ENCODE peak calls at places on chromosome 7, in five cellular contexts. L is GM13976, C is lower lobe of right lung, U is brain microvascular endothelial cell, M is HFF-Myc. E is an unnamed sample.

GRCh38 chr7:26292768-26293560 is 1.3 kb downstream of the SNX10 start:
- DNase-seq in U (no peak), C (peak), M (no peak), L (no peak), E (no peak)

GRCh38 chr7:2893411-2893861 is 49.3 kb upstream of the GNA12 start:
- DNase-seq in C (no peak), U (no peak), L (peak), M (no peak), E (peak)

GRCh38 chr7:111842489-111842888 is 280.2 kb upstream of the IMMP2L start:
- DNase-seq in U (no peak), M (no peak), L (no peak), C (no peak), E (no peak)

GRCh38 chr7:67484244-67484751 is 487.7 kb downstream of the TYW1 start:
- DNase-seq in L (peak), C (no peak), M (peak), U (peak), E (peak)

GRCh38 chr7:101238226-101239182 is 902 bp upstream of the CLDN15 start:
- DNase-seq in M (no peak), L (no peak), U (no peak), C (no peak), E (no peak)

GRCh38 chr7:140165422-140165821 is 11.4 kb downstream of the KDM7A start:
- DNase-seq in U (peak), M (no peak), L (no peak), C (no peak), E (no peak)

GRCh38 chr7:16071246-16071857 is 350.0 kb downstream of the CRPPA start:
- DNase-seq in L (peak), U (peak), C (no peak), M (peak), E (peak)

GRCh38 chr7:151936207-151936606 is 20.0 kb upstream of the GALNTL5 start:
- DNase-seq in U (no peak), C (no peak), M (no peak), L (peak), E (peak)

GRCh38 chr7:44636041-44636580 is 29.7 kb downstream of the OGDH start:
- DNase-seq in C (no peak), U (no peak), M (no peak), L (no peak), E (no peak)

GRCh38 chr7:120725376-120726039 is 132.4 kb downstream of the TSPAN12 start:
- DNase-seq in C (no peak), L (peak), U (peak), M (peak), E (peak)

GRCh38 chr7:43954524-43955228 is 28.4 kb downstream of the UBE2D4 start:
- DNase-seq in C (no peak), U (peak), M (peak), L (peak), E (peak)

GRCh38 chr7:49513939-49514338 is 259.5 kb upstream of the VWC2 start:
- DNase-seq in U (no peak), M (no peak), C (no peak), L (no peak), E (no peak)

GRCh38 chr7:99531354-99531765 is 20.6 kb downstream of the FAM200A start:
- DNase-seq in C (no peak), M (no peak), L (no peak), U (no peak), E (no peak)

GRCh38 chr7:99521399-99521798 is 16.9 kb downstream of the ZKSCAN5 start:
- DNase-seq in C (no peak), M (no peak), L (no peak), U (no peak), E (no peak)

DNA sequence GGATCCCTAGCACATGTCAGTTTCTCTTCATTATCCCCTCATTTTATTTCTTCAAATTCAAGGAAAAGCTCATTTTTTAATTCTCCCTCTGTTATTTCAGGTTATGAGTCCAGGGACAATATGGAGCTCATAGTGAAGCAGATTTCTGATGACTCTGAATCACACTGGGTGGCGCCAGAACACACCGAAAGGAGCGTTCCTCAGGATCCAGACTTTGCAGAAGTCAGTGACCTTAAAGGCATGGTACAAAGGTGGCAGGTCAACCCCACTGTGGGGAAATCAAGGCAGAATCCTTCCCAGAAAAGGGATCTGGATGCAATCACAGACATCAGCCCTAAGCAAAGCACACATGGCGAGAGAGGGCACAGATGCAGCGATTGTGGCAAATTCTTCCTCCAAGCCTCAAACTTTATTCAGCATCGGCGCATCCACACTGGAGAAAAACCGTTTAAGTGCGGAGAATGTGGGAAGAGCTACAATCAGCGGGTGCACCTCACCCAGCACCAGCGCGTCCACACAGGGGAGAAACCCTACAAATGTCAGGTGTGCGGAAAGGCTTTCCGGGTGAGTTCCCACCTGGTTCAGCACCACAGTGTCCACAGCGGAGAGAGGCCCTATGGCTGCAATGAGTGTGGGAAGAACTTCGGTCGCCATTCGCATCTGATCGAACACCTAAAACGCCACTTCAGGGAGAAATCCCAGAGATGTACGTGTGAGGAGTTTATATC is 21.4 kb downstream of the ZKSCAN5 start:
- DNase-seq in L (no peak), C (no peak), U (peak), M (no peak), E (no peak)
- TF ChIP-seq CTCF in L (peak), C (no peak), U (peak), M (peak), E (peak)

DNA sequence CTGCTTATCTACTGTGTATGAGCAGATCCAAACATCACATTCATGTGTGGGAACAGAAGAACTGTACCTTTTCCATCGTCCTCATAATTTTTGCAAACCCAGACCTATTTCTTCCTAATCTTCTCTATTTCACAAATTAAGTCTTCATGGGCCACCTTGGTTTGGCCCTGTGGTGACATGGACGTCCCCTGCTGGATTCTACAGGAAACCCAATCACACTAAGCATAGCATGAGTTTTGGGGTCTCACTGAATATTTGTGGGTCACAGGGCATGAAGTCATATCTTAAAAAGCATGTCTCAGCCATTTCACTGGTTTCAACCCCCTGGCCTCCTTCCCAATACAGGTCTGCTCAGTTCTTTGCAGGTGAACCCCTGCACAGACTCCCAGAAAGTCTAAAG is 35.8 kb upstream of the CDCA7L start:
- DNase-seq in U (no peak), L (no peak), C (no peak), M (no peak), E (no peak)
- TF ChIP-seq CTCF in U (no peak), L (peak), C (no peak), M (no peak), E (no peak)

DNA sequence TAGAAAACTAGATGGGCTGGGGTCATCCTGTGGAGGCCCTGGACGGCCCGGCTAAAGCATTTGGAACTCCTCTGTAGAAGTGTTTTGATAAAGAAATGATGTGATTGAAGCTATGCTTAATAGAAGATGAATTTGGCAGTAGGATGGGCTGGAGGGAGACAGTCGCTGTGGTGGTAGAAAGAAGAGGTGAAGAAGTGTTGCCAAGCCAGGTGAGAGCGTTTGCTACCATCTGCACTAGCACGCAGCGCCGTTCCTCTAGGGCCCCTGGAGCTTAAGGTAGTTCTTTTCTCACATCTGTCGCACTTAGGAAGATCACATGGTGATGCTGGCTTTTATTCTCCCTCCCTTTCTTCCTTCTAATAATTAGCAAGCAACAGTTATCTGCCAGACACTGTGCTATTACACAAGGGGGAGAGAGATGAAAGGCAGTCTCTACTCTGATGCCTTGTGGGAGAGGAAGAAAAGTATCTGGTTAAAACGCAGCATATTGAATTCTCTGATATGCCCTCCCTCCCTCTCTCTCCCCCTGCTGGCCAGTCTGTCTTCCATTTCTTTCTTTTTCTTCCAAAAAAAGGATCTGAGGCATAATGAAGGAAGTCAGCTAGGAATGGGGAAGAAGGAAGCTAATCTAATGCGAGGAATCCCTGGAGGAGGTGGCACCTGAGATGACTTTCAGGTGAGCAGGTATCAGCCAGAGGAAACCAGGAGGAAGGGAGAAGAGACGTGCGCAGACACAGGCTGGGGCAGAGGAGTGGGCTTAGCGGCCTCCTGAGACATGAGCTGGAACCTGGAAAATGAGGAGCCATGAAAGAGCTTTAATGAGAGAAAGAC is 162.3 kb upstream of the KLF14 start:
- DNase-seq in C (no peak), M (no peak), U (no peak), L (no peak), E (no peak)
- TF ChIP-seq CTCF in C (no peak), M (peak), U (peak), L (peak), E (peak)

DNA sequence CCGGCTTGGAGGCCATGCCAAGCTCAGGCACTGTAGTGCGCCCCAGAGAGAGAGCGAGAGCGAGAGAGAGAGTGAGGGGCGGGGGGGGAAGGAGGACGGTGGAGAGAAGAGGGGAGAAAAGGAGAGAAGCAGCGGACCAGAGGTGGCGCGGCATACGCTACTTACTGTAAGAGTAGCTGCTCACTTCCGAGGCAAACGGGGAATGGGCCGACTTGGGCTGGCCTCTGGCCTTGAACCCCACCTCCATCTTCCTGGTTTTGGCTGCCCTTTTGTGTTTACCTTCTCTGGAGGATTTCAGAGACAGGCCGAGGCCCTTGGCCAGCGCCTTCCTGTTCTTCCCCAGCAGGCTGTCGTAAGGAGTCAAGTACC is 66.9 kb downstream of the TNRC18 start:
- DNase-seq in U (no peak), L (no peak), C (no peak), M (no peak), E (no peak)
- TF ChIP-seq CTCF in U (no peak), L (no peak), C (no peak), M (no peak), E (no peak)